ENCODE peak calls at places on chromosome 13, in eight cellular contexts. One of them, this sample, is unnamed.

GRCh38 chr13:91698308-91698707 is 299.9 kb downstream of the GPC5 start:
- DNase-seq in thoracic aorta: no peak
- DNase-seq in left ventricle myocardium inferior: no peak
- DNase-seq in mesenteric fat pad: no peak
- DNase-seq in uterus: no peak
- DNase-seq in WERI-Rb-1: no peak
- DNase-seq in ovary: no peak
- DNase-seq in stimulated activated CD4-positive, alpha-beta T cell treated with anti-CD3 and anti-CD28 coated beads, Interleukin-4, amount 100 ng/mL, for 24 hours: no peak
- DNase-seq in this sample: no peak

GRCh38 chr13:39401756-39402155 is 201.2 kb downstream of the LHFPL6 start:
- DNase-seq in thoracic aorta: no peak
- DNase-seq in left ventricle myocardium inferior: no peak
- DNase-seq in mesenteric fat pad: no peak
- DNase-seq in uterus: no peak
- DNase-seq in WERI-Rb-1: no peak
- DNase-seq in ovary: no peak
- DNase-seq in stimulated activated CD4-positive, alpha-beta T cell treated with anti-CD3 and anti-CD28 coated beads, Interleukin-4, amount 100 ng/mL, for 24 hours: no peak
- DNase-seq in this sample: no peak

GRCh38 chr13:24162604-24163003 is 2.1 kb downstream of the SPATA13 start:
- DNase-seq in thoracic aorta: no peak
- DNase-seq in left ventricle myocardium inferior: no peak
- DNase-seq in mesenteric fat pad: no peak
- DNase-seq in uterus: no peak
- DNase-seq in WERI-Rb-1: no peak
- DNase-seq in ovary: no peak
- DNase-seq in stimulated activated CD4-positive, alpha-beta T cell treated with anti-CD3 and anti-CD28 coated beads, Interleukin-4, amount 100 ng/mL, for 24 hours: no peak
- DNase-seq in this sample: no peak

GRCh38 chr13:21949818-21950429 is 279.1 kb downstream of the FGF9 start:
- DNase-seq in thoracic aorta: no peak
- DNase-seq in left ventricle myocardium inferior: no peak
- DNase-seq in mesenteric fat pad: no peak
- DNase-seq in uterus: no peak
- DNase-seq in WERI-Rb-1: no peak
- DNase-seq in ovary: no peak
- DNase-seq in stimulated activated CD4-positive, alpha-beta T cell treated with anti-CD3 and anti-CD28 coated beads, Interleukin-4, amount 100 ng/mL, for 24 hours: no peak
- DNase-seq in this sample: no peak

GRCh38 chr13:20525144-20525600 is 485 bp downstream of the CRYL1 start:
- DNase-seq in thoracic aorta: no peak
- DNase-seq in left ventricle myocardium inferior: peak; percentile 46
- DNase-seq in mesenteric fat pad: no peak
- DNase-seq in uterus: peak; percentile 23
- DNase-seq in WERI-Rb-1: peak; percentile 39
- DNase-seq in ovary: peak; percentile 26
- DNase-seq in stimulated activated CD4-positive, alpha-beta T cell treated with anti-CD3 and anti-CD28 coated beads, Interleukin-4, amount 100 ng/mL, for 24 hours: peak; percentile 15
- DNase-seq in this sample: no peak

GRCh38 chr13:106534844-106535551 is 464 bp downstream of the EFNB2 start:
- DNase-seq in thoracic aorta: no peak
- DNase-seq in left ventricle myocardium inferior: peak; percentile 17
- DNase-seq in mesenteric fat pad: no peak
- DNase-seq in uterus: no peak
- DNase-seq in WERI-Rb-1: peak; percentile 68
- DNase-seq in ovary: peak; percentile 39
- DNase-seq in stimulated activated CD4-positive, alpha-beta T cell treated with anti-CD3 and anti-CD28 coated beads, Interleukin-4, amount 100 ng/mL, for 24 hours: no peak
- DNase-seq in this sample: no peak

GRCh38 chr13:50646070-50646469 is 197.4 kb downstream of the DLEU7 start:
- DNase-seq in thoracic aorta: no peak
- DNase-seq in left ventricle myocardium inferior: no peak
- DNase-seq in mesenteric fat pad: no peak
- DNase-seq in uterus: no peak
- DNase-seq in WERI-Rb-1: no peak
- DNase-seq in ovary: no peak
- DNase-seq in stimulated activated CD4-positive, alpha-beta T cell treated with anti-CD3 and anti-CD28 coated beads, Interleukin-4, amount 100 ng/mL, for 24 hours: no peak
- DNase-seq in this sample: no peak

GRCh38 chr13:73958657-73959397 is 175.4 kb downstream of the KLF12 start:
- DNase-seq in thoracic aorta: no peak
- DNase-seq in left ventricle myocardium inferior: no peak
- DNase-seq in mesenteric fat pad: no peak
- DNase-seq in uterus: no peak
- DNase-seq in WERI-Rb-1: no peak
- DNase-seq in ovary: no peak
- DNase-seq in stimulated activated CD4-positive, alpha-beta T cell treated with anti-CD3 and anti-CD28 coated beads, Interleukin-4, amount 100 ng/mL, for 24 hours: no peak
- DNase-seq in this sample: no peak

GRCh38 chr13:112194167-112194530 is 127.2 kb downstream of the SOX1 start:
- DNase-seq in thoracic aorta: no peak
- DNase-seq in left ventricle myocardium inferior: no peak
- DNase-seq in mesenteric fat pad: peak; percentile 85
- DNase-seq in uterus: no peak
- DNase-seq in WERI-Rb-1: no peak
- DNase-seq in ovary: no peak
- DNase-seq in stimulated activated CD4-positive, alpha-beta T cell treated with anti-CD3 and anti-CD28 coated beads, Interleukin-4, amount 100 ng/mL, for 24 hours: no peak
- DNase-seq in this sample: no peak

GRCh38 chr13:74288361-74288911 is 154.2 kb upstream of the KLF12 start:
- DNase-seq in thoracic aorta: no peak
- DNase-seq in left ventricle myocardium inferior: peak; percentile 26
- DNase-seq in mesenteric fat pad: no peak
- DNase-seq in uterus: peak; percentile 25
- DNase-seq in WERI-Rb-1: no peak
- DNase-seq in ovary: peak; percentile 14
- DNase-seq in stimulated activated CD4-positive, alpha-beta T cell treated with anti-CD3 and anti-CD28 coated beads, Interleukin-4, amount 100 ng/mL, for 24 hours: peak; percentile 6
- DNase-seq in this sample: no peak

GRCh38 chr13:78972561-78972960 is 313.6 kb upstream of the OBI1 start:
- DNase-seq in thoracic aorta: no peak
- DNase-seq in left ventricle myocardium inferior: no peak
- DNase-seq in mesenteric fat pad: no peak
- DNase-seq in uterus: no peak
- DNase-seq in WERI-Rb-1: no peak
- DNase-seq in ovary: no peak
- DNase-seq in stimulated activated CD4-positive, alpha-beta T cell treated with anti-CD3 and anti-CD28 coated beads, Interleukin-4, amount 100 ng/mL, for 24 hours: no peak
- DNase-seq in this sample: no peak

GRCh38 chr13:65638572-65639168 is 1591.5 kb downstream of the PCDH9 start:
- DNase-seq in thoracic aorta: no peak
- DNase-seq in left ventricle myocardium inferior: no peak
- DNase-seq in mesenteric fat pad: no peak
- DNase-seq in uterus: no peak
- DNase-seq in WERI-Rb-1: peak; percentile 5
- DNase-seq in ovary: no peak
- DNase-seq in stimulated activated CD4-positive, alpha-beta T cell treated with anti-CD3 and anti-CD28 coated beads, Interleukin-4, amount 100 ng/mL, for 24 hours: no peak
- DNase-seq in this sample: no peak